ENCODE peak calls at places on chromosomes 4 and X, in four cellular contexts. C is HCT116, V is K562, L is HepG2. Y is an unnamed sample.

GRCh38 chrX:11546917-11547316 is 118.8 kb downstream of the ARHGAP6 start:
- DNase-seq in C (no peak), L (no peak), V (no peak), Y (no peak)

GRCh38 chr4:56870927-56871326 is 36.8 kb upstream of the REST start:
- DNase-seq in V (no peak), L (no peak), C (no peak), Y (no peak)

GRCh38 chrX:149010899-149011224 is 494.2 kb downstream of the IDS start:
- DNase-seq in C (no peak), V (no peak), L (no peak), Y (no peak)

GRCh38 chr4:15779336-15779735 is 1.2 kb downstream of the CD38 start:
- DNase-seq in V (peak), C (no peak), L (peak), Y (no peak)

GRCh38 chr4:140131663-140132229 is 22.2 kb downstream of the MAML3 start:
- DNase-seq in L (no peak), C (no peak), V (no peak), Y (no peak)

GRCh38 chrX:53859890-53860289 is 173.4 kb upstream of the HUWE1 start:
- DNase-seq in C (no peak), V (no peak), L (no peak), Y (no peak)

GRCh38 chr4:15586046-15586445 is 69.1 kb downstream of the FBXL5 start:
- DNase-seq in V (no peak), L (no peak), C (no peak), Y (no peak)

GRCh38 chr4:55087016-55087929 is 38.1 kb downstream of the KDR start:
- DNase-seq in L (no peak), C (no peak), V (no peak), Y (no peak)

GRCh38 chr4:124710911-124711310 is 1.6 kb downstream of the ANKRD50 start:
- DNase-seq in C (no peak), V (no peak), L (no peak), Y (no peak)

GRCh38 chr4:185396724-185397402 is at the start of gene ANKRD37:
- DNase-seq in C (no peak), V (no peak), L (peak), Y (no peak)
- TF ChIP-seq TCF7L2 in C (no peak), V (no peak), L (no peak), Y (no peak)

GRCh38 chr4:95544433-95545103 is 4.2 kb downstream of the UNC5C start:
- DNase-seq in L (no peak), V (no peak), C (no peak), Y (no peak)
- TF ChIP-seq CTCF in L (no peak), V (no peak), C (no peak), Y (peak)

GRCh38 chr4:51963871-51964513 is 56.2 kb downstream of the LRRC66 start:
- DNase-seq in L (no peak), V (no peak), C (no peak), Y (no peak)
- TF ChIP-seq TCF7L2 in L (no peak), V (no peak), C (no peak), Y (no peak)

GRCh38 chr4:82578935-82579334 is 17.1 kb upstream of the TMEM150C start:
- DNase-seq in V (peak), L (no peak), C (peak), Y (no peak)
- TF ChIP-seq CTCF in V (peak), L (peak), C (peak), Y (peak)

Y was measured in Panc1.